ENCODE peak calls at places on chromosomes 12 and 14, in four cellular contexts. One of them, this sample, is unnamed.

GRCh38 chr14:44316647-44317432 is 190.2 kb downstream of the FSCB start:
- DNase-seq in IMR-90: peak; percentile 93
- DNase-seq in fibroblast of lung: peak; percentile 98
- DNase-seq in neural progenitor cell: no peak
- DNase-seq in this sample: peak; percentile 93

GRCh38 chr12:51379571-51379970 is 11.6 kb downstream of the GALNT6 start:
- DNase-seq in IMR-90: no peak
- DNase-seq in fibroblast of lung: no peak
- DNase-seq in neural progenitor cell: no peak
- DNase-seq in this sample: no peak

GRCh38 chr12:69904761-69905160 is 79.7 kb downstream of the MYRFL start:
- DNase-seq in IMR-90: peak; percentile 51
- DNase-seq in fibroblast of lung: peak; percentile 92
- DNase-seq in neural progenitor cell: peak; percentile 16
- DNase-seq in this sample: peak; percentile 54

GRCh38 chr12:112524676-112525425 is 106.1 kb downstream of the PTPN11 start:
- DNase-seq in IMR-90: peak; percentile 29
- DNase-seq in fibroblast of lung: peak; percentile 37
- DNase-seq in neural progenitor cell: no peak
- DNase-seq in this sample: peak; percentile 31

GRCh38 chr12:107091381-107091780 is 2.0 kb downstream of the CRY1 start:
- DNase-seq in IMR-90: peak; percentile 64
- DNase-seq in fibroblast of lung: peak; percentile 79
- DNase-seq in neural progenitor cell: no peak
- DNase-seq in this sample: peak; percentile 82

GRCh38 chr12:81835783-81836182 is 76.6 kb upstream of the PPFIA2 start:
- DNase-seq in IMR-90: no peak
- DNase-seq in fibroblast of lung: no peak
- DNase-seq in neural progenitor cell: no peak
- DNase-seq in this sample: no peak

GRCh38 chr12:66496595-66496994 is 182.3 kb downstream of the GRIP1 start:
- DNase-seq in IMR-90: no peak
- DNase-seq in fibroblast of lung: no peak
- DNase-seq in neural progenitor cell: no peak
- DNase-seq in this sample: no peak

GRCh38 chr12:106271575-106272505 is 24.0 kb upstream of the CKAP4 start:
- DNase-seq in IMR-90: no peak
- DNase-seq in fibroblast of lung: no peak
- DNase-seq in neural progenitor cell: no peak
- DNase-seq in this sample: no peak

GRCh38 chr12:3520168-3520567 is 29.2 kb downstream of the PRMT8 start:
- DNase-seq in IMR-90: no peak
- DNase-seq in fibroblast of lung: no peak
- DNase-seq in neural progenitor cell: no peak
- DNase-seq in this sample: no peak

GRCh38 chr14:91009501-91010152 is 50.8 kb downstream of the RPS6KA5 start:
- DNase-seq in IMR-90: no peak
- DNase-seq in fibroblast of lung: no peak
- DNase-seq in neural progenitor cell: no peak
- DNase-seq in this sample: no peak

GRCh38 chr14:103500148-103500990 is 22.3 kb downstream of the CKB start:
- DNase-seq in IMR-90: peak; percentile 81
- DNase-seq in fibroblast of lung: peak; percentile 69
- DNase-seq in neural progenitor cell: peak; percentile 94
- DNase-seq in this sample: peak; percentile 86

GRCh38 chr12:39839072-39839471 is 219.5 kb upstream of the ABCD2 start:
- DNase-seq in IMR-90: no peak
- DNase-seq in fibroblast of lung: no peak
- DNase-seq in neural progenitor cell: no peak
- DNase-seq in this sample: no peak

GRCh38 chr12:83664650-83665049 is 977.9 kb downstream of the TMTC2 start:
- DNase-seq in IMR-90: no peak
- DNase-seq in fibroblast of lung: no peak
- DNase-seq in neural progenitor cell: peak; percentile 21
- DNase-seq in this sample: no peak

GRCh38 chr12:51397670-51398069 is 6.5 kb upstream of the GALNT6 start:
- DNase-seq in IMR-90: no peak
- DNase-seq in fibroblast of lung: no peak
- DNase-seq in neural progenitor cell: no peak
- DNase-seq in this sample: no peak

GRCh38 chr12:51197736-51198567 is 19.9 kb downstream of the POU6F1 start:
- DNase-seq in IMR-90: no peak
- DNase-seq in fibroblast of lung: no peak
- DNase-seq in neural progenitor cell: no peak
- DNase-seq in this sample: no peak

GRCh38 chr14:105885561-105886320 is 359.4 kb downstream of the TMEM121 start:
- DNase-seq in IMR-90: no peak
- DNase-seq in fibroblast of lung: no peak
- DNase-seq in neural progenitor cell: no peak
- DNase-seq in this sample: no peak

GRCh38 chr12:67220065-67220464 is 49.1 kb upstream of the CAND1 start:
- DNase-seq in IMR-90: no peak
- DNase-seq in fibroblast of lung: peak; percentile 3
- DNase-seq in neural progenitor cell: peak; percentile 32
- DNase-seq in this sample: peak; percentile 5

GRCh38 chr12:5015711-5016492 is 27.8 kb upstream of the KCNA5 start:
- DNase-seq in IMR-90: no peak
- DNase-seq in fibroblast of lung: no peak
- DNase-seq in neural progenitor cell: no peak
- DNase-seq in this sample: no peak

GRCh38 chr14:20343855-20344205 is 395 bp downstream of the PARP2 start:
- DNase-seq in IMR-90: peak; percentile 48
- DNase-seq in fibroblast of lung: peak; percentile 33
- DNase-seq in neural progenitor cell: no peak
- DNase-seq in this sample: peak; percentile 26

GRCh38 chr12:226401-226800 is 12.4 kb upstream of the SLC6A12 start:
- DNase-seq in IMR-90: no peak
- DNase-seq in fibroblast of lung: no peak
- DNase-seq in neural progenitor cell: no peak
- DNase-seq in this sample: no peak
- TF ChIP-seq CTCF in IMR-90: no peak
- TF ChIP-seq CTCF in fibroblast of lung: no peak
- TF ChIP-seq CTCF in neural progenitor cell: no peak
- TF ChIP-seq CTCF in this sample: no peak

DNA sequence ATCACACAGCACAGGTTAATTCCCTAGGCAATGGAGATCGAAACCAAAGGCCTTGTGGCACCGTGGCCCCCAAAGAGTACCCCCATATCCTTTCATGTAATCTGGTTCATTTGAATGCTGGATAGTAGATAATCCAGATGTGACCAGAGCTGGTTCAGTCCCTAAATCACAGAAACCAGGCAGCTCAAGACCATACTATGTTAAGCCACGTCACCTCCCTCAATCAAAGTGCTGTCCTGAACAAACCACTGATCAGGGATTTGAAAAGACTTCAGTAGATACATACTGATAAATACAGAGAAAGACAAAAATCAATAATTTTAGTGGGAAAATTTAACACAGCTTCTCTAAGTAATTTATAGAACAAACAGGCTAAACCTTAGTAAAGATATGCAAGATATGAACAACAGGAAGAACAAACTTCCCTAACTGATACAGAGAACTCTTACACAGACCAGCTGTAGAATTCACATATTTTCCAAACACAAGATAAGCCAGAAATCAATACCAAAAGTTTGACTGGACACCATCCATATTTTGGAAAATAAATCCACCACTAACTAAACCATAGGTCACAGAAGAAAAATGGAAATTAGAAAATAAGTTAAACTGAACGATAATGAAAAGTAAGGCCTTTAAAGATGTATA is 67.1 kb downstream of the BCAT1 start:
- DNase-seq in IMR-90: no peak
- DNase-seq in fibroblast of lung: no peak
- DNase-seq in neural progenitor cell: no peak
- DNase-seq in this sample: no peak
- H3K4me3 ChIP-seq in IMR-90: no peak overlapping the region
- H3K4me3 ChIP-seq in fibroblast of lung: no peak overlapping the region
- H3K4me3 ChIP-seq in neural progenitor cell: no peak overlapping the region
- H3K4me3 ChIP-seq in this sample: no peak overlapping the region

GRCh38 chr12:100141998-100142850 is 450 bp downstream of the BLTP3B start:
- DNase-seq in IMR-90: no peak
- DNase-seq in fibroblast of lung: no peak
- DNase-seq in neural progenitor cell: peak; percentile 85
- DNase-seq in this sample: peak; percentile 20

GRCh38 chr12:100142851-100143559 is at the start of gene BLTP3B:
- DNase-seq in IMR-90: peak; percentile 55
- DNase-seq in fibroblast of lung: peak; percentile 70
- DNase-seq in neural progenitor cell: peak; percentile 94
- DNase-seq in this sample: peak; percentile 86

GRCh38 chr12:100133200-100133599 is 9.5 kb downstream of the BLTP3B start:
- DNase-seq in IMR-90: no peak
- DNase-seq in fibroblast of lung: no peak
- DNase-seq in neural progenitor cell: no peak
- DNase-seq in this sample: no peak

GRCh38 chr12:100141666-100141997 is 1.0 kb downstream of the BLTP3B start:
- DNase-seq in IMR-90: peak; percentile 92
- DNase-seq in fibroblast of lung: peak; percentile 92
- DNase-seq in neural progenitor cell: no peak
- DNase-seq in this sample: peak; percentile 82

DNA sequence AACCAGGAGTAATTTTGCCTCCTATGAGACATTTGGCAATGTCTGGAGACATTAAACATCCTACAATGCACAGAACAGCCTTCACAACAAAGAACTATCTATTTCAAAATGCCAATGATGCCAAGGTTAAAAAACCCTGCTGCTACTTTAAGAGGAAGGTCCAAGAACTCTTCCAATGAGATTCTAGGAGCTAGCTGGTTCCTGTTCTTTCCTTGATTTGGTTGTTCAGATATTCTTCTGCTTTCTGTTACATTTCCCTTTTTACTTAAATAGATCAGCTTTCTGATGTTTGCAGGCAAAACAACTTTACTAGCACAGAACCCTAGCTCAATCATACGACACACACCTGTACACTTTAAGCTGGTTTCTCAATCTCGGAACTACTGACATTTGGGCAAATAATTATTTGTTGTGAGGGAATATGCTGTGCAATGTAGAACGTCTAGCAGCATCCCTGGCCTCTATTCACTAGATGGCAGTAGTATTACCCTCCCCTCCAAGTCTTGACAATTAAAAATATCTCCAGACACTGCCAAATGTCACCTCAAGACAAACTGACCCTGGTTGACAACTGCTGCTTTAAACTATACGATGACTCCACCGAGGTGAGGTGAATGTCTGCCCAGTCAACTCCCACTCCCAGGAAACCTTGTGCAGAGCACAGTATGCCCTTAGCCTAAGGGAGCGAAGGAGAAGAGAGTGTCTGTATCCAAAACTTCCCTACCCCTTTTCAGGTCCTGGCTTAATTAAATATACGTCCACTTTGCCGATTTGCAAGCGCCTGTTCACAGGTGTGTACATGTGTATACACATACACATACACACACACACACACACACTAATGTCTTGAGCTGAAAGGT is 4.4 kb downstream of the BLTP3B start:
- DNase-seq in IMR-90: peak; percentile 15
- DNase-seq in fibroblast of lung: no peak
- DNase-seq in neural progenitor cell: no peak
- DNase-seq in this sample: peak; percentile 46
- TF ChIP-seq CTCF in IMR-90: peak; percentile 27
- TF ChIP-seq CTCF in fibroblast of lung: peak; percentile 23
- TF ChIP-seq CTCF in neural progenitor cell: peak; percentile 39
- TF ChIP-seq CTCF in this sample: peak; percentile 39

DNA sequence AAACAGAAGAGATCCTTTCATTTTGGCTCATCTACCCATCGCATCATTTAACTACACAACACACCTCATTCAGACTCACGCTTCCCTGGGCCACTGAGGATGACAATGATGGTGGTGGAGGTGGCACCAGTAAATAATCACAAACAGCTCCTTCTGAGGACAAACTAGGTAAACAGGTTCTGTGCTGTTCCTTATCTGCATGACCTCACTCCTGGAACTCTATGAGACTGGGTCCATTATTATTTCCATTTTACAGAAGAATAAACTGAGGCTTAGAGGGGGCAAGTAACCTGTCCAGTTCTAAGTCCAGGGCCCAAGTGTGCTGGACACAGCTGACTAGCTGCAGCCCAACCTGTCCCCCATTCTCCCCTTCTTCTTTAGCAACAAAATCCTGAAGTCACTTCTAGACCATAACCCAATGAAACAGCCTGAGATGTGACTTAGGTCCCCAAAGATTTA is 50.4 kb downstream of the ITPK1 start:
- DNase-seq in IMR-90: no peak
- DNase-seq in fibroblast of lung: no peak
- DNase-seq in neural progenitor cell: no peak
- DNase-seq in this sample: no peak
- H3K4me3 ChIP-seq in IMR-90: no peak overlapping the region
- H3K4me3 ChIP-seq in fibroblast of lung: no peak overlapping the region
- H3K4me3 ChIP-seq in neural progenitor cell: no peak overlapping the region
- H3K4me3 ChIP-seq in this sample: no peak overlapping the region

DNA sequence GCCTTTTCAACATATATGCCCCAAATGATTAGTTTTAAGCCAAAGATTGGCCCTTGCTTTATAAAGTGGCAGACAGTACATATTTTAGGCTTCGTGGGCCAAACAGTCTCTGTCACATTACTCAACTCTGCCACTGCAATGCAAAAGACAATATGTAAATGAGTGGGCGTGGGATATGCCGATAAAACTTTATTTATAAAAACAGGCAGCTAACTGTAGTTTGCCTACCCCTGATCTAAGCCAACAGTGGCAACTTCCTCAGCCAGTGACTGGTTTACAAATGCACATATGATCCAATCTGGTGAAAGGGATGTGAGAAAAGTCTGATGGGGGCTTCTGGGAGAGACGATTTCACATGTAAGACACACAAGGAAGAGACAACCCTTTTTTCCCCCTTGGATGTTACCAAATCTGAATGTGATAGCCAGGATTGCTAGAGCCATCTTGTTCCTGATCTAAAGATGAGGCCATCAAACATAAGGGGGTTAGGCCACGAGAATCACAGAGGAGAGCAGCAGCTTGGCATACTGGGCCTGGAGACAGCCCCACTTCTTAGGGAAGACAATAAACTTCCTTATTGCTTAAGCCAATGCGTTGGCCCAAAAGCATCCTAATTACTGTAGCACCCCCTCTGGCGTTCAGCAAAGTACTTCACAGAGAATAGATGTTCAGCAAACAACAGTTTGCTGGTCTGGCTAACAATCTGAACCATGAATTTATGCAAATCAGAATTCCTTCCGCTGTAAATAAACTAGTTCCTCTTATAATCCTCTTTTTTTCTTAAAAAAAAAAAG is 75.2 kb upstream of the TMCC3 start:
- DNase-seq in IMR-90: peak; percentile 26
- DNase-seq in fibroblast of lung: peak; percentile 48
- DNase-seq in neural progenitor cell: peak; percentile 77
- DNase-seq in this sample: peak; percentile 78
- TF ChIP-seq CTCF in IMR-90: peak; percentile 22
- TF ChIP-seq CTCF in fibroblast of lung: peak; percentile 23
- TF ChIP-seq CTCF in neural progenitor cell: peak; percentile 57
- TF ChIP-seq CTCF in this sample: peak; percentile 39

DNA sequence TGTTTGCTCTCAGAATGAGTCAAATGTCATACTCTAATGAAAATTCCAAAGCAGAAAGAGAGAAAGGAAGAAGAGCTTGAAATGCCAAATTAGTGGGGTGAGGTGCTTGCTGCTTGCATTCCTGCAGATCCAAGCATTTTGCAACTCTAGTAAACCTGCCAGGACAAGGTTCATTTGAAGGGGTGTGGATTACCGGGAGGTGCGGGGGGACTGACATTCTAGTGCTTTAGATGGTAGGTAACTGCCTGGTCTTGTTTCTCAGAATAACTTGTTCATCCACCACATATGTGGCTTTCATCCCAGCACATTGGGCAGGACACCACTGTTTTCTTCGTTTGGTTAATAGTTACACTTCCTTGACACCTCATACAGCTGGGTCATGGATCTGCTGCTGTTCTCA is 144.4 kb downstream of the AKAP6 start:
- DNase-seq in IMR-90: no peak
- DNase-seq in fibroblast of lung: peak; percentile 87
- DNase-seq in neural progenitor cell: no peak
- DNase-seq in this sample: peak; percentile 38
- H3K4me3 ChIP-seq in IMR-90: no peak overlapping the region
- H3K4me3 ChIP-seq in fibroblast of lung: no peak overlapping the region
- H3K4me3 ChIP-seq in neural progenitor cell: no peak overlapping the region
- H3K4me3 ChIP-seq in this sample: no peak overlapping the region

This sample was measured in cardiac fibroblast.